ENCODE peak calls at places on chromosomes 16 and 17, in eight cellular contexts. I, V, O, B, A, T, U and R are unnamed samples.

GRCh38 chr16:30053376-30054015 is 12.1 kb upstream of the ALDOA start:
- DNase-seq in I (no peak), V (no peak), O (no peak), B (no peak), A (peak; percentile 77), T (no peak), U (peak; percentile 61), R (no peak)

GRCh38 chr16:2705351-2705750 is 14.7 kb downstream of the PRSS27 start:
- DNase-seq in I (no peak), V (no peak), O (no peak), B (peak; percentile 26), A (no peak), T (no peak), U (no peak), R (no peak)

GRCh38 chr17:74962622-74963394 is 9.8 kb downstream of the HID1 start:
- DNase-seq in I (no peak), V (no peak), O (no peak), B (no peak), A (no peak), T (no peak), U (no peak), R (no peak)

GRCh38 chr16:88527186-88527936 is 42.8 kb upstream of the ZC3H18 start:
- DNase-seq in I (peak; percentile 55), V (no peak), O (peak; percentile 61), B (peak; percentile 87), A (peak; percentile 71), T (no peak), U (peak; percentile 95), R (peak; percentile 56)

GRCh38 chr16:56109205-56109604 is 82.1 kb upstream of the GNAO1 start:
- DNase-seq in I (no peak), V (no peak), O (no peak), B (no peak), A (no peak), T (no peak), U (no peak), R (no peak)

GRCh38 chr17:44024853-44025252 is 10.1 kb upstream of the TMEM101 start:
- DNase-seq in I (no peak), V (no peak), O (no peak), B (no peak), A (no peak), T (no peak), U (no peak), R (no peak)

GRCh38 chr16:83586036-83586810 is 221.6 kb upstream of the HSBP1 start:
- DNase-seq in I (no peak), V (no peak), O (no peak), B (no peak), A (no peak), T (no peak), U (no peak), R (no peak)

GRCh38 chr16:24918641-24919040 is 72.9 kb downstream of the SLC5A11 start:
- DNase-seq in I (no peak), V (no peak), O (no peak), B (no peak), A (no peak), T (no peak), U (no peak), R (no peak)

GRCh38 chr16:65283238-65283651 is 161.4 kb upstream of the CDH11 start:
- DNase-seq in I (no peak), V (no peak), O (no peak), B (no peak), A (peak; percentile 14), T (no peak), U (peak; percentile 62), R (no peak)

GRCh38 chr17:35164716-35165115 is 17.1 kb downstream of the UNC45B start:
- DNase-seq in I (no peak), V (no peak), O (no peak), B (no peak), A (no peak), T (no peak), U (no peak), R (no peak)

GRCh38 chr17:17497845-17498520 is 1.8 kb upstream of the RASD1 start:
- DNase-seq in I (no peak), V (no peak), O (no peak), B (no peak), A (no peak), T (no peak), U (no peak), R (no peak)

GRCh38 chr16:66150691-66151090 is 215.8 kb upstream of the CDH5 start:
- DNase-seq in I (no peak), V (no peak), O (no peak), B (no peak), A (peak; percentile 62), T (no peak), U (no peak), R (no peak)

GRCh38 chr16:29114476-29115012 is 129.7 kb downstream of the LAT start:
- DNase-seq in I (no peak), V (no peak), O (no peak), B (no peak), A (no peak), T (no peak), U (no peak), R (no peak)

GRCh38 chr16:23509441-23509754 is 896 bp downstream of the GGA2 start:
- DNase-seq in I (no peak), V (no peak), O (no peak), B (no peak), A (no peak), T (no peak), U (no peak), R (no peak)

DNA sequence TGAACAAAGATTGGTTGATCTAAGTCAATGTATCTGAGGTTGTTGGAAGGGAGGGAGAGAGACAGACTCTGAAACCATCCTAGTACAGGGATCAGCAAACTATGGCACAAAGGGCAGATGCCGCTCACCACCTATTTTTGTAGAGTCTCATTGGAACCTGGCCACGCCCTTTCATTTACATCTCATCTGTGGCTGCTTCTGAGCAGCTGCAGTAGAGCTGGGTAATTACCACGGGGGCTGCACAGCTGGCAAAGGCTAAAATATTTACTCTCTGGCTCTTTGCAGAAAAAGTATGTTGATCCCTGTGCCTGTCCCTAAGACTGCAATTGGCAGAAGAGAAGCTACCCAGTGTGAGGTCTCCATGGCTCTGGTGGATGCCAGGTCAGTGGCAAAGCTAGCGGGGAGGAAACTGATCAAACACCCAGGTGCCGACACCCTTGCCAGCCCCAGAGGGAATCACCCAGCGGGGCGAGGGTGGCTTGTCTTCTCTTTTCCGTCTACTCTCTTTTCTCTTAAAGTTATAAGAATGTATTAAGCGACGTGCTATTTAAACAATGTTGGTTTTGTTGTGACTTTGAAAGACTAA is 14.0 kb downstream of the CEP295NL start:
- DNase-seq in I (no peak), V (no peak), O (no peak), B (no peak), A (no peak), T (no peak), U (no peak), R (no peak)
- H3K4me1 ChIP-seq in I (peaks cover 80% of the 10 kb centered on the region), V (peaks cover 6% of the 10 kb centered on the region), O (peaks cover 12% of the 10 kb centered on the region), B (peaks cover 36% of the 10 kb centered on the region), A (peaks cover 5% of the 10 kb centered on the region), T (peaks cover 24% of the 10 kb centered on the region), U (no peaks in the 10 kb centered on the region), R (peaks cover 32% of the 10 kb centered on the region)

GRCh38 chr17:65023791-65024190 is 32.7 kb downstream of the GNA13 start:
- DNase-seq in I (no peak), V (no peak), O (no peak), B (no peak), A (no peak), T (no peak), U (no peak), R (no peak)

GRCh38 chr17:65025288-65025687 is 31.3 kb downstream of the GNA13 start:
- DNase-seq in I (no peak), V (no peak), O (no peak), B (no peak), A (no peak), T (no peak), U (no peak), R (no peak)

GRCh38 chr17:65022137-65022536 is 34.4 kb downstream of the GNA13 start:
- DNase-seq in I (no peak), V (no peak), O (no peak), B (no peak), A (no peak), T (no peak), U (no peak), R (no peak)

GRCh38 chr17:65020284-65020683 is 36.3 kb downstream of the GNA13 start:
- DNase-seq in I (no peak), V (no peak), O (no peak), B (no peak), A (peak; percentile 78), T (no peak), U (no peak), R (no peak)

GRCh38 chr17:65022751-65023421 is 33.7 kb downstream of the GNA13 start:
- DNase-seq in I (no peak), V (no peak), O (no peak), B (no peak), A (peak; percentile 20), T (no peak), U (no peak), R (no peak)
- H3K4me3 ChIP-seq in I (no peak overlapping the region), V (no peak overlapping the region), O (no peak overlapping the region), B (no peak overlapping the region), A (no peak overlapping the region), T (no peak overlapping the region), U (no peak overlapping the region), R (no peak overlapping the region)

GRCh38 chr16:51150894-51151320 is at the start of gene SALL1:
- DNase-seq in I (no peak), V (no peak), O (no peak), B (peak; percentile 45), A (peak; percentile 23), T (no peak), U (peak; percentile 69), R (no peak)
- H3K27me3 ChIP-seq in I (peaks cover 96% of the 10 kb centered on the region), V (peaks cover 4% of the 10 kb centered on the region), O (peaks cover 5% of the 10 kb centered on the region), B (no peaks in the 10 kb centered on the region), A (peaks cover 11% of the 10 kb centered on the region), T (peaks cover 2% of the 10 kb centered on the region), U (peaks cover 2% of the 10 kb centered on the region), R (peaks cover 4% of the 10 kb centered on the region)

GRCh38 chr17:77419547-77420475 is 279.0 kb downstream of the SEC14L1 start:
- DNase-seq in I (no peak), V (no peak), O (no peak), B (peak; percentile 48), A (no peak), T (peak; percentile 57), U (peak; percentile 96), R (no peak)

GRCh38 chr17:77420476-77420803 is 279.7 kb downstream of the SEC14L1 start:
- DNase-seq in I (no peak), V (no peak), O (no peak), B (no peak), A (no peak), T (no peak), U (no peak), R (no peak)

GRCh38 chr17:77420804-77421634 is 280.2 kb downstream of the SEC14L1 start:
- DNase-seq in I (no peak), V (no peak), O (peak; percentile 62), B (peak; percentile 77), A (peak; percentile 83), T (peak; percentile 67), U (peak; percentile 95), R (peak; percentile 77)

GRCh38 chr17:77422104-77422782 is 281.5 kb downstream of the SEC14L1 start:
- DNase-seq in I (no peak), V (no peak), O (no peak), B (peak; percentile 53), A (no peak), T (no peak), U (no peak), R (no peak)

DNA sequence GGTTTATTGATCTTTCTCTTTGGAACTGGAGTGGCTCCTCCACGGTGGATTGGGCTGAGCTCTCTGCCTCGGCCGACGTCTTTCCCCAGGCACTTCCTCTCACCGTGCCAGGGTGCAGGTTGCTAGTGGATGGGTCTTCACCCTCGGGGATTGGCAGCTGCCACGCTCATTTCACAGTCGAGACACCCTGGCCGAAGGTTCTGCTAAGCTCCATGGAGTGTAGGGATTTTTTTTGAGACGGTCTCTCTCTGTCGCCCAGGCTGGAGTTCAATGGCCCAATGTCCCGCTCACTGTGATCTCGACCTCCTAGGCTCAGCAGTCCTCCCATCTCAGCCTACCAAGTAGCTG is 280.8 kb downstream of the SEC14L1 start:
- DNase-seq in I (no peak), V (no peak), O (no peak), B (no peak), A (no peak), T (no peak), U (no peak), R (no peak)
- H3K4me1 ChIP-seq in I (peaks cover 83% of the 10 kb centered on the region), V (peaks cover 27% of the 10 kb centered on the region), O (peaks cover 62% of the 10 kb centered on the region), B (peaks cover 40% of the 10 kb centered on the region), A (peaks cover 50% of the 10 kb centered on the region), T (peaks cover 66% of the 10 kb centered on the region), U (peaks cover 35% of the 10 kb centered on the region), R (peaks cover 75% of the 10 kb centered on the region)